ENCODE peak calls at places on chromosomes 3 and 15, in four cellular contexts. M, N, C and B are unnamed samples.

GRCh38 chr15:71548317-71548908 is 261.9 kb upstream of the NR2E3 start:
- DNase-seq in M (no peak), N (no peak), C (no peak), B (no peak)

GRCh38 chr3:16741103-16741758 is 136.0 kb upstream of the DAZL start:
- DNase-seq in M (peak; percentile 60), N (no peak), C (peak; percentile 69), B (no peak)

GRCh38 chr3:20028846-20029430 is 11.3 kb upstream of the KAT2B start:
- DNase-seq in M (no peak), N (no peak), C (no peak), B (no peak)

GRCh38 chr3:139654637-139655365 is 23.0 kb downstream of the NMNAT3 start:
- DNase-seq in M (no peak), N (no peak), C (no peak), B (no peak)

GRCh38 chr3:172218350-172219323 is 179.3 kb downstream of the FNDC3B start:
- DNase-seq in M (peak; percentile 29), N (no peak), C (no peak), B (no peak)

GRCh38 chr3:170599083-170599482 is 13.2 kb upstream of the SLC7A14 start:
- DNase-seq in M (no peak), N (no peak), C (no peak), B (no peak)

GRCh38 chr3:127074900-127075360 is 92.0 kb downstream of the PLXNA1 start:
- DNase-seq in M (peak; percentile 48), N (no peak), C (peak; percentile 53), B (no peak)

GRCh38 chr15:59689626-59690236 is 611 bp upstream of the BNIP2 start:
- DNase-seq in M (peak; percentile 47), N (peak; percentile 55), C (peak; percentile 95), B (peak; percentile 86)

GRCh38 chr3:131526801-131527347 is 24.1 kb upstream of the MRPL3 start:
- DNase-seq in M (peak; percentile 19), N (no peak), C (no peak), B (peak; percentile 38)

GRCh38 chr3:55128201-55128870 is 200.5 kb upstream of the LRTM1 start:
- DNase-seq in M (peak; percentile 28), N (no peak), C (no peak), B (no peak)

GRCh38 chr3:187736418-187736871 is 8.8 kb downstream of the BCL6 start:
- DNase-seq in M (peak; percentile 74), N (no peak), C (no peak), B (no peak)

GRCh38 chr3:192957441-192957951 is 39.8 kb upstream of the MB21D2 start:
- DNase-seq in M (peak; percentile 94), N (no peak), C (peak; percentile 79), B (peak; percentile 25)

GRCh38 chr15:90300541-90300940 is 35.1 kb downstream of the NGRN start:
- DNase-seq in M (no peak), N (no peak), C (no peak), B (no peak)

GRCh38 chr15:78038585-78039247 is 38.8 kb downstream of the TBC1D2B start:
- DNase-seq in M (no peak), N (no peak), C (no peak), B (no peak)

GRCh38 chr3:104018541-104018940 is 1348.2 kb upstream of the ALCAM start:
- DNase-seq in M (no peak), N (no peak), C (no peak), B (no peak)

GRCh38 chr15:48559270-48559669 is 86.2 kb downstream of the FBN1 start:
- DNase-seq in M (peak; percentile 87), N (no peak), C (peak; percentile 71), B (peak; percentile 17)

GRCh38 chr15:42035362-42035761 is 14.5 kb upstream of the PLA2G4E start:
- DNase-seq in M (peak; percentile 11), N (no peak), C (no peak), B (no peak)

GRCh38 chr3:38306941-38307340 is 24.8 kb downstream of the SLC22A14 start:
- DNase-seq in M (no peak), N (no peak), C (no peak), B (no peak)

GRCh38 chr3:157491136-157491535 is 12.1 kb downstream of the VEPH1 start:
- DNase-seq in M (no peak), N (no peak), C (no peak), B (no peak)

GRCh38 chr15:39144051-39144450 is 436.8 kb upstream of the THBS1 start:
- DNase-seq in M (no peak), N (no peak), C (no peak), B (no peak)

GRCh38 chr3:176351408-176351807 is 845.9 kb downstream of the TBL1XR1 start:
- DNase-seq in M (peak; percentile 29), N (no peak), C (no peak), B (no peak)

GRCh38 chr3:194738254-194739093 is 52.8 kb downstream of the FAM43A start:
- DNase-seq in M (peak; percentile 72), N (peak; percentile 22), C (peak; percentile 90), B (peak; percentile 77)

GRCh38 chr3:9091811-9092210 is 128.5 kb upstream of the RAD18 start:
- DNase-seq in M (no peak), N (no peak), C (no peak), B (no peak)

GRCh38 chr15:64651573-64652260 is 123.7 kb downstream of the RBPMS2 start:
- DNase-seq in M (peak; percentile 33), N (no peak), C (no peak), B (no peak)

GRCh38 chr3:117165611-117166051 is 456.1 kb downstream of the TUSC7 start:
- DNase-seq in M (peak; percentile 56), N (no peak), C (no peak), B (no peak)

GRCh38 chr15:51234181-51234927 is 104.0 kb downstream of the CYP19A1 start:
- DNase-seq in M (no peak), N (no peak), C (no peak), B (no peak)
- H3K4me3 ChIP-seq in M (no peak overlapping the region), N (no peak overlapping the region), C (no peak overlapping the region), B (no peak overlapping the region)

GRCh38 chr15:65818927-65819562 is 27.0 kb upstream of the DENND4A start:
- DNase-seq in M (peak; percentile 25), N (no peak), C (no peak), B (no peak)

GRCh38 chr15:65816441-65816840 is 24.3 kb upstream of the DENND4A start:
- DNase-seq in M (no peak), N (no peak), C (no peak), B (no peak)

GRCh38 chr15:65824031-65824743 is 32.1 kb upstream of the DENND4A start:
- DNase-seq in M (peak; percentile 70), N (peak; percentile 58), C (peak; percentile 76), B (no peak)

GRCh38 chr15:65821070-65821469 is 29.0 kb upstream of the DENND4A start:
- DNase-seq in M (no peak), N (no peak), C (no peak), B (no peak)

GRCh38 chr15:65819563-65819960 is 27.5 kb upstream of the DENND4A start:
- DNase-seq in M (peak; percentile 52), N (no peak), C (no peak), B (no peak)
- H3K27ac ChIP-seq in M (no peak overlapping the region), N (no peak overlapping the region), C (no peak overlapping the region), B (no peak overlapping the region)

DNA sequence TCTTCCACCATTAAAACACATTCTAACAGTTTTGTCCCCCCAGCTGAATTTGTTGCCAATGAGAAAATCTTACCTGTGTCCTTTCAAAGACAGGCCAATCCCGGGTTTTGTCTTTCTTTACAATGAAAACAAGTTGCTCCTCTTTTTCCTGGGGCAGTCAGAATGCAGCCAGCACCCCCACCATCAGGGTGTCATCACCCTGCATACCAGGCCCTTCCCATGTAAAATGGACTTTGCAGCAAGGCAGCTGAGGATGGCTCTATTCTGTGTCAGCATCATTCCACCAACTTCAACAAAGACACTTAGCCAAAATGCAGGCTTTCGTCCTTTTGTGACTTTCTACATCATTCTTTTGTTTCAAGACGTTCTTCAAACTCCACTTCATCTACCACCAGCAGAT is 490.9 kb downstream of the OCA2 start:
- DNase-seq in M (no peak), N (no peak), C (no peak), B (no peak)
- TF ChIP-seq CTCF in M (no peak), N (no peak), C (no peak), B (no peak)

DNA sequence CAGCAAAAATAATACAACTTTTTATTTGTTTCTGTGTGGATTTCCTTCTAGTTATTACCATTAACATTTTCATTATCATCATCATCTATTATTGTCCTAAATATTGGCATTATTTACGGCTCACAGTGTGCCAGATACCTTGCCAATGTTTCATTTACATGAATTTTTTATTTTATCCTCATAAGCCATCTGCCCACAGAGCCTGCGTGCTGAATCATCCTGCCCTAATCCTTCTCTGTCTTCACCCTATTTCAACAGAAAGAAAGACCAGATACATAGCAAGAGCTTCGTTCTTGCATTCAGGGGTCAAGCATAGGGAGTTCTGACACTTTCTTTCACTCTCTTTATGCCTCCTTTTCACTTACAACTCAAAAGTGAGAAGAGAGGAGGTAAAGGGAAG is 82.0 kb downstream of the KCNMB2 start:
- DNase-seq in M (peak; percentile 1), N (no peak), C (no peak), B (no peak)
- H3K4me3 ChIP-seq in M (peak overlapping the region; percentile 21), N (no peak overlapping the region), C (no peak overlapping the region), B (peak overlapping the region; percentile 54)

GRCh38 chr3:138265745-138266144 is 63.9 kb downstream of the NME9 start:
- DNase-seq in M (no peak), N (no peak), C (no peak), B (no peak)
- H3K27ac ChIP-seq in M (no peak overlapping the region), N (no peak overlapping the region), C (no peak overlapping the region), B (no peak overlapping the region)

GRCh38 chr3:185711255-185711870 is 113.5 kb downstream of the IGF2BP2 start:
- DNase-seq in M (peak; percentile 59), N (no peak), C (no peak), B (no peak)
- TF ChIP-seq CTCF in M (no peak), N (no peak), C (no peak), B (no peak)

GRCh38 chr15:50881121-50882048 is 27.1 kb upstream of the AP4E1 start:
- DNase-seq in M (peak; percentile 19), N (no peak), C (no peak), B (no peak)

GRCh38 chr15:50886611-50887350 is 21.7 kb upstream of the AP4E1 start:
- DNase-seq in M (no peak), N (no peak), C (no peak), B (no peak)

GRCh38 chr15:50886139-50886467 is 22.4 kb upstream of the AP4E1 start:
- DNase-seq in M (no peak), N (no peak), C (no peak), B (no peak)

GRCh38 chr15:50884583-50884982 is 23.9 kb upstream of the AP4E1 start:
- DNase-seq in M (peak; percentile 61), N (no peak), C (no peak), B (no peak)

GRCh38 chr15:50883903-50884302 is 24.6 kb upstream of the AP4E1 start:
- DNase-seq in M (peak; percentile 46), N (no peak), C (no peak), B (no peak)
- H3K4me3 ChIP-seq in M (no peak overlapping the region), N (no peak overlapping the region), C (no peak overlapping the region), B (no peak overlapping the region)

GRCh38 chr3:5709704-5710103 is 522.2 kb downstream of the EDEM1 start:
- DNase-seq in M (no peak), N (no peak), C (no peak), B (no peak)
- H3K27ac ChIP-seq in M (no peak overlapping the region), N (no peak overlapping the region), C (no peak overlapping the region), B (no peak overlapping the region)